ENCODE peak calls at places on chromosomes 3 and 15, in eight cellular contexts. One of them, this sample, is unnamed.

GRCh38 chr3:44076221-44076829 is 165.4 kb upstream of the TOPAZ1 start:
- DNase-seq in brain microvascular endothelial cell: no peak
- DNase-seq in astrocyte of the spinal cord: no peak
- DNase-seq in fibroblast of pulmonary artery: no peak
- DNase-seq in WTC11: peak
- DNase-seq in A549: no peak
- DNase-seq in endothelial cell: no peak
- DNase-seq in lung: no peak
- DNase-seq in this sample: no peak

GRCh38 chr15:20349774-20350498 is 191.7 kb downstream of the GOLGA6L6 start:
- DNase-seq in brain microvascular endothelial cell: no peak
- DNase-seq in astrocyte of the spinal cord: no peak
- DNase-seq in fibroblast of pulmonary artery: no peak
- DNase-seq in WTC11: peak
- DNase-seq in A549: peak
- DNase-seq in endothelial cell: no peak
- DNase-seq in lung: no peak
- DNase-seq in this sample: no peak

GRCh38 chr3:131193671-131194291 is 167.1 kb downstream of the NEK11 start:
- DNase-seq in brain microvascular endothelial cell: no peak
- DNase-seq in astrocyte of the spinal cord: no peak
- DNase-seq in fibroblast of pulmonary artery: peak
- DNase-seq in WTC11: no peak
- DNase-seq in A549: peak
- DNase-seq in endothelial cell: no peak
- DNase-seq in lung: no peak
- DNase-seq in this sample: no peak

GRCh38 chr15:69118089-69118488 is 42.3 kb upstream of the GLCE start:
- DNase-seq in brain microvascular endothelial cell: no peak
- DNase-seq in astrocyte of the spinal cord: no peak
- DNase-seq in fibroblast of pulmonary artery: peak
- DNase-seq in WTC11: no peak
- DNase-seq in A549: no peak
- DNase-seq in endothelial cell: no peak
- DNase-seq in lung: no peak
- DNase-seq in this sample: no peak

GRCh38 chr3:72487078-72487765 is 361.0 kb downstream of the SHQ1 start:
- DNase-seq in brain microvascular endothelial cell: peak
- DNase-seq in astrocyte of the spinal cord: peak
- DNase-seq in fibroblast of pulmonary artery: peak
- DNase-seq in WTC11: no peak
- DNase-seq in A549: peak
- DNase-seq in endothelial cell: no peak
- DNase-seq in lung: peak
- DNase-seq in this sample: peak

GRCh38 chr15:29849218-29849617 is 26.9 kb upstream of the TJP1 start:
- DNase-seq in brain microvascular endothelial cell: no peak
- DNase-seq in astrocyte of the spinal cord: peak
- DNase-seq in fibroblast of pulmonary artery: no peak
- DNase-seq in WTC11: no peak
- DNase-seq in A549: no peak
- DNase-seq in endothelial cell: no peak
- DNase-seq in lung: no peak
- DNase-seq in this sample: no peak

GRCh38 chr3:57076422-57076951 is 16.0 kb downstream of the SPATA12 start:
- DNase-seq in brain microvascular endothelial cell: no peak
- DNase-seq in astrocyte of the spinal cord: no peak
- DNase-seq in fibroblast of pulmonary artery: no peak
- DNase-seq in WTC11: no peak
- DNase-seq in A549: no peak
- DNase-seq in endothelial cell: no peak
- DNase-seq in lung: no peak
- DNase-seq in this sample: no peak

GRCh38 chr3:157067114-157067513 is 92.8 kb downstream of the CCNL1 start:
- DNase-seq in brain microvascular endothelial cell: no peak
- DNase-seq in astrocyte of the spinal cord: no peak
- DNase-seq in fibroblast of pulmonary artery: no peak
- DNase-seq in WTC11: no peak
- DNase-seq in A549: no peak
- DNase-seq in endothelial cell: no peak
- DNase-seq in lung: no peak
- DNase-seq in this sample: no peak

GRCh38 chr3:197599089-197599765 is 43.5 kb upstream of the BDH1 start:
- DNase-seq in brain microvascular endothelial cell: peak
- DNase-seq in astrocyte of the spinal cord: peak
- DNase-seq in fibroblast of pulmonary artery: peak
- DNase-seq in WTC11: peak
- DNase-seq in A549: peak
- DNase-seq in endothelial cell: peak
- DNase-seq in lung: peak
- DNase-seq in this sample: peak

GRCh38 chr3:40116478-40117162 is 192.9 kb upstream of the EIF1B start:
- DNase-seq in brain microvascular endothelial cell: peak
- DNase-seq in astrocyte of the spinal cord: peak
- DNase-seq in fibroblast of pulmonary artery: peak
- DNase-seq in WTC11: no peak
- DNase-seq in A549: no peak
- DNase-seq in endothelial cell: no peak
- DNase-seq in lung: no peak
- DNase-seq in this sample: no peak

GRCh38 chr3:121482651-121483050 is 63.1 kb downstream of the POLQ start:
- DNase-seq in brain microvascular endothelial cell: peak
- DNase-seq in astrocyte of the spinal cord: peak
- DNase-seq in fibroblast of pulmonary artery: peak
- DNase-seq in WTC11: no peak
- DNase-seq in A549: peak
- DNase-seq in endothelial cell: no peak
- DNase-seq in lung: no peak
- DNase-seq in this sample: no peak

GRCh38 chr3:40574661-40575060 is 49.9 kb downstream of the ZNF621 start:
- DNase-seq in brain microvascular endothelial cell: peak
- DNase-seq in astrocyte of the spinal cord: peak
- DNase-seq in fibroblast of pulmonary artery: no peak
- DNase-seq in WTC11: no peak
- DNase-seq in A549: no peak
- DNase-seq in endothelial cell: no peak
- DNase-seq in lung: no peak
- DNase-seq in this sample: no peak

GRCh38 chr15:85024509-85025336 is 43.1 kb downstream of the PDE8A start:
- DNase-seq in brain microvascular endothelial cell: peak
- DNase-seq in astrocyte of the spinal cord: peak
- DNase-seq in fibroblast of pulmonary artery: no peak
- DNase-seq in WTC11: no peak
- DNase-seq in A549: peak
- DNase-seq in endothelial cell: no peak
- DNase-seq in lung: no peak
- DNase-seq in this sample: no peak

GRCh38 chr3:84984429-84984828 is 25.6 kb downstream of the CADM2 start:
- DNase-seq in brain microvascular endothelial cell: no peak
- DNase-seq in astrocyte of the spinal cord: no peak
- DNase-seq in fibroblast of pulmonary artery: no peak
- DNase-seq in WTC11: no peak
- DNase-seq in A549: no peak
- DNase-seq in endothelial cell: no peak
- DNase-seq in lung: no peak
- DNase-seq in this sample: no peak

GRCh38 chr3:27095588-27096222 is 273.5 kb downstream of the NEK10 start:
- DNase-seq in brain microvascular endothelial cell: no peak
- DNase-seq in astrocyte of the spinal cord: no peak
- DNase-seq in fibroblast of pulmonary artery: no peak
- DNase-seq in WTC11: no peak
- DNase-seq in A549: no peak
- DNase-seq in endothelial cell: no peak
- DNase-seq in lung: no peak
- DNase-seq in this sample: no peak

GRCh38 chr3:138114431-138114918 is 933 bp downstream of the DZIP1L start:
- DNase-seq in brain microvascular endothelial cell: no peak
- DNase-seq in astrocyte of the spinal cord: peak
- DNase-seq in fibroblast of pulmonary artery: peak
- DNase-seq in WTC11: peak
- DNase-seq in A549: peak
- DNase-seq in endothelial cell: peak
- DNase-seq in lung: no peak
- DNase-seq in this sample: peak

GRCh38 chr3:60064210-60065178 is 1014.7 kb upstream of the CFAP20DC start:
- DNase-seq in brain microvascular endothelial cell: peak
- DNase-seq in astrocyte of the spinal cord: peak
- DNase-seq in fibroblast of pulmonary artery: peak
- DNase-seq in WTC11: no peak
- DNase-seq in A549: no peak
- DNase-seq in endothelial cell: no peak
- DNase-seq in lung: no peak
- DNase-seq in this sample: no peak

GRCh38 chr15:70034141-70034540 is 63.6 kb downstream of the TLE3 start:
- DNase-seq in brain microvascular endothelial cell: no peak
- DNase-seq in astrocyte of the spinal cord: no peak
- DNase-seq in fibroblast of pulmonary artery: no peak
- DNase-seq in WTC11: no peak
- DNase-seq in A549: no peak
- DNase-seq in endothelial cell: no peak
- DNase-seq in lung: no peak
- DNase-seq in this sample: no peak

GRCh38 chr15:99717129-99718024 is 15.9 kb downstream of the LYSMD4 start:
- DNase-seq in brain microvascular endothelial cell: no peak
- DNase-seq in astrocyte of the spinal cord: no peak
- DNase-seq in fibroblast of pulmonary artery: no peak
- DNase-seq in WTC11: no peak
- DNase-seq in A549: no peak
- DNase-seq in endothelial cell: no peak
- DNase-seq in lung: no peak
- DNase-seq in this sample: no peak

GRCh38 chr3:108899530-108899929 is 54.1 kb downstream of the GUCA1C start:
- DNase-seq in brain microvascular endothelial cell: no peak
- DNase-seq in astrocyte of the spinal cord: no peak
- DNase-seq in fibroblast of pulmonary artery: no peak
- DNase-seq in WTC11: no peak
- DNase-seq in A549: no peak
- DNase-seq in endothelial cell: no peak
- DNase-seq in lung: peak
- DNase-seq in this sample: no peak

GRCh38 chr3:158105124-158105709 is 1.0 kb downstream of the SHOX2 start:
- DNase-seq in brain microvascular endothelial cell: no peak
- DNase-seq in astrocyte of the spinal cord: no peak
- DNase-seq in fibroblast of pulmonary artery: no peak
- DNase-seq in WTC11: peak
- DNase-seq in A549: peak
- DNase-seq in endothelial cell: peak
- DNase-seq in lung: no peak
- DNase-seq in this sample: peak
- TF ChIP-seq CTCF in brain microvascular endothelial cell: no peak
- TF ChIP-seq CTCF in astrocyte of the spinal cord: no peak
- TF ChIP-seq CTCF in fibroblast of pulmonary artery: no peak
- TF ChIP-seq CTCF in WTC11: no peak
- TF ChIP-seq CTCF in A549: no peak
- TF ChIP-seq CTCF in endothelial cell: no peak
- TF ChIP-seq CTCF in lung: no peak
- TF ChIP-seq CTCF in this sample: no peak

DNA sequence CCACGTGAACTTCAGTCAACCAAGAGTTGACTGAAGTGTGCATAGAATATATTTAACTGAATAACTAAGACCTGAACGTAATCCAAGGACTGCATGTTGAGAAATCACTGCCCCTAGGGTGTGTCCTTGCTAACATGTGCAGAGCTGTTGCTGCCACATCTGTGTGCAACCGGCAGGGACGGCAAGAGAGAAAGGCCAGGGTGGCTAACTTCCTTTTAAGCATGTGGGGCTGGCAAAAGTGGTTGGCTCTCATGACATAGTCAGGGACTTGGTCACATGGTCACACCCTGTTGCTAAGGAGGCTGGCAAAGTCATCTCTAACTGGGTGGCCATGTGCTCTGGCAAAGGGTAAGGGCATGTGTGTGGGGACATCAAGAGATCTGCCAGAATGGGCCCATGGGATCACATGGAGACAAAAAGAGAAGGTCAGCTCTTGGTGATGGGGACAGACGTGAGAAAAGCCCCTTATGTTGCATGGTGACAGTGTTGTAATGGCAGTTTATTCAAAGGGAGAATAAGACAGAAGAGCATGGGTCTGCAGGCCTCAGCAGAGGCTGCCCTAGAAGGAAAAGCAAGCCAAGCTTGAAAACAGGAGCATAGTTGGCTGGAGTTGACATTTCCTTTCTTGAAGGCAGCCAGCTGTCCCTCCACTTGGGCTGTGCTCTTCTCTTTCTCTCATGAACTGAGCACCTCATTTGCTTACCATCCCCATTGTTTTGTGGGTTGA is 52.5 kb downstream of the GASK1A start:
- DNase-seq in brain microvascular endothelial cell: no peak
- DNase-seq in astrocyte of the spinal cord: no peak
- DNase-seq in fibroblast of pulmonary artery: no peak
- DNase-seq in WTC11: no peak
- DNase-seq in A549: no peak
- DNase-seq in endothelial cell: no peak
- DNase-seq in lung: no peak
- DNase-seq in this sample: no peak
- TF ChIP-seq CTCF in brain microvascular endothelial cell: no peak
- TF ChIP-seq CTCF in astrocyte of the spinal cord: no peak
- TF ChIP-seq CTCF in fibroblast of pulmonary artery: no peak
- TF ChIP-seq CTCF in WTC11: no peak
- TF ChIP-seq CTCF in A549: no peak
- TF ChIP-seq CTCF in endothelial cell: no peak
- TF ChIP-seq CTCF in lung: no peak
- TF ChIP-seq CTCF in this sample: no peak

DNA sequence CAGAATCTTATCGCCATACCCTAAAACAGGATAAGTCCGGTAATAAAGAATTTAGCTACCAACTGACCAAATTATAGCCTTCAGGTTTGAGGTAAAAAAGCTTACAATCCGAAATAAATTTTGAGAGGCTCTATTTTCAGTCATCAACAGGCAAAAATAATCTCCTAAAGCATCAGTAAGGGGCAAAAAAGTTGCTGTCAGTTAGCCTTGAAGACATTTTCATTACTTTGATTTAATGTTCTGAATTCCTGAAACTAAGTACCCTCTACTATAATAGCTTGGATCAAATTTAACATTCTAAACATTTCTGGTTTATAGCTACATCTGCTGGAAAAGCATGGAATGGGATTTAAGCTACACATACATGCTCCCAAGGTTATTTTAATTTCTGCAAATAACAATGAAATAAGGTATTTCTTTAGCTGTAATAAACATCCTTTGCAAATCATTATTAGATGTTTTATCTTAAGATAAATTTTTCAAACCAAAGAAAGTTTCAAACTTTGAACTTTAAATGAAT is 245.5 kb downstream of the ULK4 start:
- DNase-seq in brain microvascular endothelial cell: no peak
- DNase-seq in astrocyte of the spinal cord: peak
- DNase-seq in fibroblast of pulmonary artery: peak
- DNase-seq in WTC11: no peak
- DNase-seq in A549: no peak
- DNase-seq in endothelial cell: no peak
- DNase-seq in lung: no peak
- DNase-seq in this sample: no peak
- TF ChIP-seq CTCF in brain microvascular endothelial cell: peak
- TF ChIP-seq CTCF in astrocyte of the spinal cord: peak
- TF ChIP-seq CTCF in fibroblast of pulmonary artery: peak
- TF ChIP-seq CTCF in WTC11: no peak
- TF ChIP-seq CTCF in A549: peak
- TF ChIP-seq CTCF in endothelial cell: no peak
- TF ChIP-seq CTCF in lung: no peak
- TF ChIP-seq CTCF in this sample: no peak

GRCh38 chr3:186105543-186105942 is 3.3 kb downstream of the ETV5 start:
- DNase-seq in brain microvascular endothelial cell: no peak
- DNase-seq in astrocyte of the spinal cord: no peak
- DNase-seq in fibroblast of pulmonary artery: no peak
- DNase-seq in WTC11: no peak
- DNase-seq in A549: no peak
- DNase-seq in endothelial cell: no peak
- DNase-seq in lung: no peak
- DNase-seq in this sample: no peak
- TF ChIP-seq CTCF in brain microvascular endothelial cell: no peak
- TF ChIP-seq CTCF in astrocyte of the spinal cord: no peak
- TF ChIP-seq CTCF in fibroblast of pulmonary artery: no peak
- TF ChIP-seq CTCF in WTC11: no peak
- TF ChIP-seq CTCF in A549: no peak
- TF ChIP-seq CTCF in endothelial cell: no peak
- TF ChIP-seq CTCF in lung: no peak
- TF ChIP-seq CTCF in this sample: no peak

This sample was measured in nephron progenitor cell.